ENCODE peak calls at places on chromosomes 7 and 10, in seven cellular contexts. One of them, this sample, is unnamed.
A peak's percentile ranks its signal among the peaks of the same experiment; 100 is the strongest.

GRCh38 chr7:98771519-98772241 is 98.1 kb downstream of the TMEM130 start:
- DNase-seq in dermis blood vessel endothelial cell: no peak
- DNase-seq in endothelial cell: no peak
- DNase-seq in NCI-H2081: no peak
- DNase-seq in stomach: no peak
- DNase-seq in GOT3: no peak
- DNase-seq in nephron progenitor cell: no peak
- DNase-seq in this sample: no peak

GRCh38 chr7:22874904-22875303 is 52.3 kb upstream of the TOMM7 start:
- DNase-seq in NCI-H2081: no peak
- DNase-seq in dermis blood vessel endothelial cell: no peak
- DNase-seq in GOT3: no peak
- DNase-seq in stomach: no peak
- DNase-seq in endothelial cell: no peak
- DNase-seq in nephron progenitor cell: no peak
- DNase-seq in this sample: no peak

GRCh38 chr7:88888684-88889083 is 93.1 kb upstream of the TEX47 start:
- DNase-seq in endothelial cell: no peak
- DNase-seq in NCI-H2081: no peak
- DNase-seq in dermis blood vessel endothelial cell: no peak
- DNase-seq in stomach: no peak
- DNase-seq in nephron progenitor cell: no peak
- DNase-seq in GOT3: no peak
- DNase-seq in this sample: no peak

GRCh38 chr10:49647985-49648795 is 31.3 kb upstream of the C10orf53 start:
- DNase-seq in NCI-H2081: no peak
- DNase-seq in stomach: peak; percentile 16
- DNase-seq in GOT3: no peak
- DNase-seq in endothelial cell: no peak
- DNase-seq in dermis blood vessel endothelial cell: no peak
- DNase-seq in nephron progenitor cell: no peak
- DNase-seq in this sample: no peak

GRCh38 chr10:124162774-124163354 is 69.5 kb upstream of the CHST15 start:
- DNase-seq in stomach: no peak
- DNase-seq in dermis blood vessel endothelial cell: no peak
- DNase-seq in endothelial cell: no peak
- DNase-seq in NCI-H2081: no peak
- DNase-seq in GOT3: no peak
- DNase-seq in nephron progenitor cell: no peak
- DNase-seq in this sample: no peak

GRCh38 chr10:10927608-10928007 is 90.1 kb upstream of the CELF2 start:
- DNase-seq in NCI-H2081: no peak
- DNase-seq in nephron progenitor cell: no peak
- DNase-seq in dermis blood vessel endothelial cell: no peak
- DNase-seq in GOT3: no peak
- DNase-seq in stomach: no peak
- DNase-seq in endothelial cell: no peak
- DNase-seq in this sample: no peak

GRCh38 chr7:131999193-131999592 is 442.8 kb upstream of the PODXL start:
- DNase-seq in endothelial cell: no peak
- DNase-seq in nephron progenitor cell: no peak
- DNase-seq in GOT3: no peak
- DNase-seq in stomach: no peak
- DNase-seq in dermis blood vessel endothelial cell: no peak
- DNase-seq in NCI-H2081: no peak
- DNase-seq in this sample: no peak

GRCh38 chr7:36742911-36743775 is 18.8 kb upstream of the AOAH start:
- DNase-seq in dermis blood vessel endothelial cell: no peak
- DNase-seq in stomach: no peak
- DNase-seq in nephron progenitor cell: no peak
- DNase-seq in endothelial cell: no peak
- DNase-seq in NCI-H2081: no peak
- DNase-seq in GOT3: no peak
- DNase-seq in this sample: peak; percentile 85

This sample was measured in Kasumi-1.